ENCODE peak calls at places on chromosomes 13 and 19, in six cellular contexts. One of them, this sample, is unnamed. For H3K4me1, the result is how much of the 10 kb centered on the place peaks cover.

GRCh38 chr13:29454931-29455481 is 140.5 kb downstream of the SLC7A1 start:
- DNase-seq in heart right ventricle: no peak
- DNase-seq in thyroid gland: no peak
- DNase-seq in PC-9: peak
- DNase-seq in testis: no peak
- DNase-seq in aorta: no peak
- DNase-seq in this sample: no peak

GRCh38 chr19:49890349-49891311 is 6.1 kb downstream of the IL4I1 start:
- DNase-seq in heart right ventricle: no peak
- DNase-seq in thyroid gland: peak
- DNase-seq in PC-9: peak
- DNase-seq in testis: peak
- DNase-seq in aorta: no peak
- DNase-seq in this sample: no peak

GRCh38 chr19:21824679-21825078 is 11.3 kb downstream of the ZNF43 start:
- DNase-seq in heart right ventricle: no peak
- DNase-seq in thyroid gland: no peak
- DNase-seq in PC-9: no peak
- DNase-seq in testis: no peak
- DNase-seq in aorta: no peak
- DNase-seq in this sample: no peak

GRCh38 chr13:104196611-104197010 is 1130.4 kb upstream of the SLC10A2 start:
- DNase-seq in heart right ventricle: no peak
- DNase-seq in thyroid gland: no peak
- DNase-seq in PC-9: no peak
- DNase-seq in testis: no peak
- DNase-seq in aorta: no peak
- DNase-seq in this sample: no peak

GRCh38 chr13:109135018-109135417 is 505.6 kb downstream of the MYO16 start:
- DNase-seq in heart right ventricle: no peak
- DNase-seq in thyroid gland: no peak
- DNase-seq in PC-9: no peak
- DNase-seq in testis: no peak
- DNase-seq in aorta: no peak
- DNase-seq in this sample: no peak

GRCh38 chr19:39444598-39445257 is 654 bp upstream of the SUPT5H start:
- DNase-seq in heart right ventricle: no peak
- DNase-seq in thyroid gland: peak
- DNase-seq in PC-9: no peak
- DNase-seq in testis: peak
- DNase-seq in aorta: no peak
- DNase-seq in this sample: no peak

GRCh38 chr13:111965466-111966214 is 101.3 kb upstream of the SOX1 start:
- DNase-seq in heart right ventricle: no peak
- DNase-seq in thyroid gland: no peak
- DNase-seq in PC-9: no peak
- DNase-seq in testis: no peak
- DNase-seq in aorta: no peak
- DNase-seq in this sample: no peak

GRCh38 chr13:70580825-70581224 is 472.6 kb upstream of the KLHL1 start:
- DNase-seq in heart right ventricle: no peak
- DNase-seq in thyroid gland: no peak
- DNase-seq in PC-9: no peak
- DNase-seq in testis: no peak
- DNase-seq in aorta: no peak
- DNase-seq in this sample: no peak

GRCh38 chr19:5738423-5738822 is 18.0 kb downstream of the CATSPERD start:
- DNase-seq in heart right ventricle: no peak
- DNase-seq in thyroid gland: no peak
- DNase-seq in PC-9: peak
- DNase-seq in testis: no peak
- DNase-seq in aorta: no peak
- DNase-seq in this sample: no peak

GRCh38 chr13:30165791-30166190 is 141.6 kb downstream of the KATNAL1 start:
- DNase-seq in heart right ventricle: no peak
- DNase-seq in thyroid gland: no peak
- DNase-seq in PC-9: no peak
- DNase-seq in testis: no peak
- DNase-seq in aorta: no peak
- DNase-seq in this sample: no peak

GRCh38 chr13:42137856-42138537 is 89.5 kb downstream of the DGKH start:
- DNase-seq in heart right ventricle: no peak
- DNase-seq in thyroid gland: no peak
- DNase-seq in PC-9: no peak
- DNase-seq in testis: no peak
- DNase-seq in aorta: no peak
- DNase-seq in this sample: no peak

GRCh38 chr13:39038569-39038898 is 278 bp downstream of the NHLRC3 start:
- DNase-seq in heart right ventricle: no peak
- DNase-seq in thyroid gland: peak
- DNase-seq in PC-9: no peak
- DNase-seq in testis: peak
- DNase-seq in aorta: peak
- DNase-seq in this sample: no peak

GRCh38 chr19:47232422-47233211 is 1.6 kb upstream of the BBC3 start:
- DNase-seq in heart right ventricle: no peak
- DNase-seq in thyroid gland: peak
- DNase-seq in PC-9: peak
- DNase-seq in testis: no peak
- DNase-seq in aorta: no peak
- DNase-seq in this sample: no peak

GRCh38 chr19:940591-941291 is 14.9 kb downstream of the ARID3A start:
- DNase-seq in heart right ventricle: no peak
- DNase-seq in thyroid gland: peak
- DNase-seq in PC-9: peak
- DNase-seq in testis: peak
- DNase-seq in aorta: peak
- DNase-seq in this sample: peak

GRCh38 chr19:4507150-4507452 is 11.2 kb downstream of the PLIN4 start:
- DNase-seq in heart right ventricle: no peak
- DNase-seq in thyroid gland: no peak
- DNase-seq in PC-9: no peak
- DNase-seq in testis: no peak
- DNase-seq in aorta: no peak
- DNase-seq in this sample: no peak

GRCh38 chr13:30755678-30756077 is 20.3 kb downstream of the ALOX5AP start:
- DNase-seq in heart right ventricle: no peak
- DNase-seq in thyroid gland: no peak
- DNase-seq in PC-9: peak
- DNase-seq in testis: no peak
- DNase-seq in aorta: no peak
- DNase-seq in this sample: no peak

GRCh38 chr19:2462635-2463421 is 6.1 kb upstream of the LMNB2 start:
- DNase-seq in heart right ventricle: peak
- DNase-seq in thyroid gland: peak
- DNase-seq in PC-9: peak
- DNase-seq in testis: peak
- DNase-seq in aorta: peak
- DNase-seq in this sample: peak

GRCh38 chr13:19591864-19592263 is 30.5 kb upstream of the TPTE2 start:
- DNase-seq in heart right ventricle: no peak
- DNase-seq in thyroid gland: no peak
- DNase-seq in PC-9: no peak
- DNase-seq in testis: no peak
- DNase-seq in aorta: no peak
- DNase-seq in this sample: no peak

DNA sequence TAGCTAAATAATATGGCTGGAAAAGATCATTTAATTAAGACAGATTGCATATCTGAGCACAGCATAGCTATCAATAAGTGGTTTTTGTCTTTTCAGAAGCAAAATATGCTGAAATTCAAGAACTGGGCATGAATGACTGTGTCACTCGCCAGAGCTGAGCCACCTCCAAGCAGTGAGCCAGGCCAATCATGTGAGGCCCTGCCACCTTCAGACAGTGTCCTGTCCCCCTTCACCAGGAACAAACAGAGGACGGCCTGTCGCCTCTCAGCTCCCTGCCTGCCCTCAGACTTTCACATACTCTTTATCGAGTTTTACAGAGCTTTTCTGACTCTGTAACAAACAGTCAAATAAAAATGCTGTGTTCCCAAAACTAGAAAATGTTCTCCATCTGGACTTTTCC is 171.0 kb upstream of the TSC22D1 start:
- DNase-seq in heart right ventricle: peak
- DNase-seq in thyroid gland: peak
- DNase-seq in PC-9: no peak
- DNase-seq in testis: no peak
- DNase-seq in aorta: no peak
- DNase-seq in this sample: no peak
- H3K27ac ChIP-seq in heart right ventricle: peak
- H3K27ac ChIP-seq in thyroid gland: no peak
- H3K27ac ChIP-seq in PC-9: no peak
- H3K27ac ChIP-seq in testis: no peak
- H3K27ac ChIP-seq in aorta: no peak
- H3K27ac ChIP-seq in this sample: peak

GRCh38 chr13:41132512-41133152 is at the start of gene KBTBD6:
- DNase-seq in heart right ventricle: peak
- DNase-seq in thyroid gland: peak
- DNase-seq in PC-9: peak
- DNase-seq in testis: peak
- DNase-seq in aorta: peak
- DNase-seq in this sample: peak

GRCh38 chr13:41136396-41137031 is 3.9 kb upstream of the KBTBD6 start:
- DNase-seq in heart right ventricle: no peak
- DNase-seq in thyroid gland: no peak
- DNase-seq in PC-9: no peak
- DNase-seq in testis: no peak
- DNase-seq in aorta: no peak
- DNase-seq in this sample: no peak

GRCh38 chr13:41137241-41137640 is 4.6 kb upstream of the KBTBD6 start:
- DNase-seq in heart right ventricle: no peak
- DNase-seq in thyroid gland: no peak
- DNase-seq in PC-9: no peak
- DNase-seq in testis: no peak
- DNase-seq in aorta: no peak
- DNase-seq in this sample: no peak

GRCh38 chr13:41130356-41130755 is 2.2 kb downstream of the KBTBD6 start:
- DNase-seq in heart right ventricle: no peak
- DNase-seq in thyroid gland: no peak
- DNase-seq in PC-9: no peak
- DNase-seq in testis: no peak
- DNase-seq in aorta: no peak
- DNase-seq in this sample: no peak

GRCh38 chr13:41133951-41134350 is 1.3 kb upstream of the KBTBD6 start:
- DNase-seq in heart right ventricle: no peak
- DNase-seq in thyroid gland: no peak
- DNase-seq in PC-9: no peak
- DNase-seq in testis: no peak
- DNase-seq in aorta: no peak
- DNase-seq in this sample: no peak
- H3K4me1 ChIP-seq in heart right ventricle: under half
- H3K4me1 ChIP-seq in thyroid gland: under half
- H3K4me1 ChIP-seq in PC-9: under half
- H3K4me1 ChIP-seq in testis: under half
- H3K4me1 ChIP-seq in aorta: under half
- H3K4me1 ChIP-seq in this sample: under half

GRCh38 chr19:16067205-16067938 is 8.9 kb upstream of the TPM4 start:
- DNase-seq in heart right ventricle: peak
- DNase-seq in thyroid gland: no peak
- DNase-seq in PC-9: peak
- DNase-seq in testis: peak
- DNase-seq in aorta: peak
- DNase-seq in this sample: peak
- H3K4me3 ChIP-seq in heart right ventricle: no peak
- H3K4me3 ChIP-seq in thyroid gland: no peak
- H3K4me3 ChIP-seq in PC-9: peak
- H3K4me3 ChIP-seq in testis: peak
- H3K4me3 ChIP-seq in aorta: peak
- H3K4me3 ChIP-seq in this sample: peak

DNA sequence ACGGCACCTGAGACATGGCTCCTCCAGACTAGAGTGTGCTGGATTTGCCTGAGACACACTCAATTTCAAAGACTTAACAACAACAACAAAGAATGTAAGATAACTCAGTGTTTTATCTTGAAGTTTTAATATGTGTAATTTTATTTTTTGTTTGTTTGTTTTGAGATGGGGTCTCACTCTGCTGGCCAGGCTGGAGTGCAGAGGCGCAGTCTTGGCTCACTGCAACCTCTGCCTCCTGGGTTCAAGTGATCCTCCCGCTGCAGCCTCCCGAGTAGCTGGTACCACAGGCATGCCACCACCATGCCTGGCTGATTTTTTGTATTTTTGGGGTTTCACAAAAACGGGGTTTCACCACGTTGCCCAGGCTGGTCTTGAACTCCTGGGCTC is 131.4 kb upstream of the RNF113B start:
- DNase-seq in heart right ventricle: no peak
- DNase-seq in thyroid gland: no peak
- DNase-seq in PC-9: no peak
- DNase-seq in testis: no peak
- DNase-seq in aorta: no peak
- DNase-seq in this sample: no peak
- H3K27ac ChIP-seq in heart right ventricle: peak
- H3K27ac ChIP-seq in thyroid gland: peak
- H3K27ac ChIP-seq in PC-9: no peak
- H3K27ac ChIP-seq in testis: peak
- H3K27ac ChIP-seq in aorta: no peak
- H3K27ac ChIP-seq in this sample: no peak

This sample was measured in tibial artery.